ENCODE peak calls at places on chromosomes 3 and 15, in six cellular contexts. V is endothelial cell, Y is spleen, P is ovary, M is kidney, Q is glutamatergic neuron. D is an unnamed sample.

GRCh38 chr15:69017978-69018377 is 3.5 kb downstream of the NOX5 start:
- DNase-seq in V (no peak), Y (no peak), P (no peak), M (no peak), Q (no peak), D (no peak)

GRCh38 chr3:140848675-140849074 is 93.0 kb upstream of the SLC25A36 start:
- DNase-seq in V (no peak), Y (no peak), P (peak; percentile 16), M (no peak), Q (no peak), D (no peak)

GRCh38 chr3:127598841-127599570 is 795 bp downstream of the MCM2 start:
- DNase-seq in V (no peak), Y (no peak), P (no peak), M (no peak), Q (no peak), D (no peak)

GRCh38 chr3:24496529-24497482 is 2.2 kb upstream of the THRB start:
- DNase-seq in V (peak; percentile 74), Y (peak; percentile 78), P (peak; percentile 51), M (peak; percentile 90), Q (peak; percentile 76), D (peak; percentile 64)

GRCh38 chr15:86830304-86830703 is 750.6 kb downstream of the AGBL1 start:
- DNase-seq in V (no peak), Y (no peak), P (no peak), M (no peak), Q (no peak), D (no peak)

GRCh38 chr15:20271647-20272046 is 270.0 kb downstream of the GOLGA6L6 start:
- DNase-seq in V (no peak), Y (peak; percentile 74), P (no peak), M (no peak), Q (no peak), D (no peak)

GRCh38 chr3:12993623-12994356 is 79.4 kb downstream of the IQSEC1 start:
- DNase-seq in V (peak; percentile 40), Y (peak; percentile 90), P (no peak), M (no peak), Q (no peak), D (peak; percentile 67)

GRCh38 chr15:89299896-89300295 is 34.7 kb downstream of the POLG start:
- DNase-seq in V (no peak), Y (no peak), P (no peak), M (no peak), Q (no peak), D (no peak)

GRCh38 chr15:65460948-65461347 is 38.2 kb upstream of the IGDCC4 start:
- DNase-seq in V (no peak), Y (no peak), P (no peak), M (no peak), Q (no peak), D (no peak)

GRCh38 chr3:172673210-172673679 is 37.6 kb downstream of the NCEH1 start:
- DNase-seq in V (peak; percentile 71), Y (no peak), P (no peak), M (no peak), Q (peak; percentile 70), D (peak; percentile 52)

GRCh38 chr3:50336452-50337174 is 4.0 kb downstream of the RASSF1 start:
- DNase-seq in V (no peak), Y (no peak), P (no peak), M (no peak), Q (no peak), D (no peak)

GRCh38 chr3:151109401-151109800 is 23.9 kb downstream of the MED12L start:
- DNase-seq in V (no peak), Y (no peak), P (no peak), M (no peak), Q (no peak), D (no peak)

GRCh38 chr3:17891139-17891850 is 148.9 kb upstream of the TBC1D5 start:
- DNase-seq in V (no peak), Y (no peak), P (no peak), M (no peak), Q (no peak), D (no peak)

GRCh38 chr15:23750776-23751175 is 63.7 kb upstream of the NDN start:
- DNase-seq in V (no peak), Y (no peak), P (no peak), M (no peak), Q (no peak), D (no peak)

GRCh38 chr3:105152987-105153386 is 213.7 kb upstream of the ALCAM start:
- DNase-seq in V (no peak), Y (no peak), P (no peak), M (no peak), Q (no peak), D (no peak)

GRCh38 chr3:186643493-186643892 is 3.3 kb downstream of the FETUB start:
- DNase-seq in V (no peak), Y (no peak), P (no peak), M (no peak), Q (no peak), D (no peak)

GRCh38 chr15:80264031-80264430 is 12.0 kb upstream of the CTXND1 start:
- DNase-seq in V (no peak), Y (no peak), P (no peak), M (no peak), Q (no peak), D (peak; percentile 38)

GRCh38 chr3:57017481-57017880 is 43.0 kb upstream of the SPATA12 start:
- DNase-seq in V (no peak), Y (no peak), P (no peak), M (no peak), Q (no peak), D (no peak)

GRCh38 chr3:12139111-12139511 is 19.6 kb downstream of the TIMP4 start:
- DNase-seq in V (peak; percentile 44), Y (no peak), P (peak; percentile 40), M (no peak), Q (peak; percentile 32), D (peak; percentile 40)

GRCh38 chr3:185283374-185283935 is 29.6 kb upstream of the EHHADH start:
- DNase-seq in V (no peak), Y (no peak), P (no peak), M (no peak), Q (no peak), D (no peak)

GRCh38 chr3:55718475-55718874 is 231.4 kb upstream of the WNT5A start:
- DNase-seq in V (no peak), Y (no peak), P (peak; percentile 29), M (no peak), Q (no peak), D (no peak)

GRCh38 chr3:139654637-139655365 is 23.0 kb downstream of the NMNAT3 start:
- DNase-seq in V (no peak), Y (no peak), P (no peak), M (no peak), Q (no peak), D (no peak)

GRCh38 chr3:80770106-80771079 is 991.1 kb downstream of the GBE1 start:
- DNase-seq in V (peak; percentile 14), Y (no peak), P (no peak), M (no peak), Q (peak; percentile 20), D (no peak)

GRCh38 chr3:118628704-118629341 is 405.8 kb downstream of the IGSF11 start:
- DNase-seq in V (peak; percentile 82), Y (no peak), P (peak; percentile 8), M (no peak), Q (peak; percentile 78), D (peak; percentile 79)

DNA sequence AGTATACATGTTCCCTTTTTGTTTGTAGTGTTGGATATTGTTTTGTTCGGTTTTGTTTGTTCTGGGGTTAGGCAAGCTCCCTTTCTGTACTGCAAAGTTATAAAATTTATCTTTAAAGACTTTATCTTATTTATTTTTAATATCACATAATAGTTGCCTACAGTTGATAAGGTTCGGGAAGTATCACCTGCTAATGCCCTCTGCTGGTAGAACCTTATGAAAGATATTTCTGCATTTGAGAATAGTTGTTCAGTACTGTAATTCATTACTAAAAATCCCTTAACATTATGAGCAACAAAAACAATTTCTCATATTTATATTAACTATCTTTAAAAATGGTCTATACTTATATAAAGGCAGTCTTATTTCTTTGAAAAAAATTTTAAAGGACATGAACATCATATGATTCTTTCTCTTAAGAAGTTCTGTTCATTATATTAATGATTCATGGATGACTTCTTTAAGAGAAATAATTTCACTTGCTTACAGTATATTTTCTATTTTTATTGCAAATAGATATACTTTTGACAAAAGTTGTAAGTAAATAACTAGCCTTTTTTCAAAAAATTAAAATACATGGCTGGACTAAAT is 1126.8 kb downstream of the SI start:
- DNase-seq in V (no peak), Y (no peak), P (no peak), M (no peak), Q (no peak), D (no peak)
- TF ChIP-seq CTCF in V (peak; percentile 61), Y (no peak), P (no peak), M (peak; percentile 23), Q (peak; percentile 50), D (peak; percentile 33)

GRCh38 chr3:184234224-184234623 is 4.8 kb downstream of the VWA5B2 start:
- DNase-seq in V (no peak), Y (no peak), P (peak; percentile 62), M (peak; percentile 95), Q (no peak), D (no peak)
- TF ChIP-seq CTCF in V (no peak), Y (no peak), P (no peak), M (no peak), Q (no peak), D (no peak)

DNA sequence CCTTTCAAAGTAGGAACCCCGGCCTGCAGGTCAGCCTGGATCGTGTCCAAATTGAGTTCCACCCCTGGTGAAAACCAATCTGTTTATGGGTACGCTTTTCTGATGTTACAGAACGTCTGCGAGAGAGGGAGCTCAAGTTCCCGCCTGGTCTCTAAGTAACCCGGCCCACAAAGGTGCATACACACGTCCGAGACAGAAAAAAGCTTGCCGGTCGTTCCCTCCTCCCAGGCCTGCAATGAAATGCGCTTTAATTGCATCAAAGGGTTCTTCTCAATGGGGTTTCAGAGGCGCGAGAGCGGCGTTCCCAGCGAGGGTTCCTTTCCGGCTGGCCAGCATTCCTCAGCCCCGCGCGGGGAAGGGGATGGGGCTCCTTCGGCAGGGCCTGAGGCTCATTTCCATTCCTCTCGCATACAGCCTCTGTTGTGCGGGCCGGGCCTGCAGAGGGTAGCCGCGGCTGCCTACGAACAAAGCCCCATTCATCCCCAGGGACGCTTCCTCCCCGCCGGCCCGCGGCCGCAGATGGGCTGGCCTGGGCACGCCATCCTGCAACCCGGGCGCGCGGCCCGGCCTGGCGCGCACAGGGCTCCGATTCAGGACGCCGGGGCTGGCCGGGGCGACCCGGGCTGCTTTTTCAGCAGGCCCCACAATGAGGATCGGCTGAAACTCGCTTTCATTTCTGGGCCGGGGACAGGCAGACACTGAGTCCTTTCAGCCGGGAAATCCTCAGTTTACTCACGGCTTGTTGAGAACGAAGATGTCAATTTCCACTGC is 138.3 kb downstream of the TMCO5A start:
- DNase-seq in V (peak; percentile 75), Y (peak; percentile 85), P (peak; percentile 60), M (peak; percentile 88), Q (peak; percentile 77), D (peak; percentile 78)
- TF ChIP-seq CTCF in V (no peak), Y (no peak), P (peak; percentile 14), M (no peak), Q (no peak), D (no peak)

DNA sequence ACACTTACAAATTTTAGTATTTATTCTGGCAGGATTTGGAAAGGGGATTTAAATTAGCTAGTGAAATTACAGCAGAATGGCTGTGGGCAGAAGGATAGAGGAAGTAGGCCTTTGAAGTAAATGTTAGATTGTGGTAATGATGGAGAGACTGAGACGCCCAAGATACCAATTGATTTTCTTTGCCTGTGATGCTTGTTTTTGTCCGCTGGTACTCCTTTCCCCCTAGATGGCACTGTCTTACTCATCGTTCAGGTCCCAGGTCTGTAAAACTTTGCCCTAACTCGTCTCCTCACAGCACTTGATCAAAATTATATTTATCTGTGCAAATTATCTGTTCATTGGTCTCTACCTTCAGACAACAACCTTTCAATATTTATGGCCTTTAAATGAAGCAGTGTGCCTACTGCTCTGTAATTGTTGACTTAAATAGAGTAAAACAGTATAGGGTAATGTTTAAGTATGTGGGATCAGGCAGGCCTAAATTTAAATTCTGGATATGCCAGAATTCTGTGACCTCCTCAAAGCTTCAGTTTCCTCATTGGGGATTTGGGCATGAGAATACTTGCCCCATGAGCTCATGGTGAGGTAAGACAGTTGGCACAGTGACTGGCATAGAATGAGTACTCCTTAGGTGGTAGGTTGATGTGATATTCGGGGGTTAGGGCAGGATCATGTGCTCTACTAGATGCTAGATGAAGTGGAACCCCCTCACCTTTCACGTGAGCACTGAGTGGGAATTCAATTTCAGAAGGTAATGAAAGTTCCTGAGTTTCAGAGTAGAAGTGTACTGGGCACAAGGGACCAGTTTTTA is 14.7 kb downstream of the ARL8B start:
- DNase-seq in V (no peak), Y (no peak), P (no peak), M (no peak), Q (no peak), D (no peak)
- TF ChIP-seq CTCF in V (no peak), Y (peak; percentile 42), P (no peak), M (no peak), Q (no peak), D (no peak)